ENCODE peak calls at places on chromosomes 16 and 17, in five cellular contexts. One of them, this sample, is unnamed.

GRCh38 chr16:75087040-75087979 is 29.3 kb downstream of the LDHD start:
- DNase-seq in HCT116: no peak
- DNase-seq in HepG2: peak; percentile 60
- DNase-seq in K562: peak; percentile 85
- DNase-seq in GM12878: no peak
- DNase-seq in this sample: no peak

GRCh38 chr16:53781023-53781605 is 77.2 kb downstream of the FTO start:
- DNase-seq in HCT116: no peak
- DNase-seq in HepG2: peak; percentile 68
- DNase-seq in GM12878: no peak
- DNase-seq in K562: no peak
- DNase-seq in this sample: no peak

GRCh38 chr17:73632513-73632912 is 11.7 kb downstream of the SDK2 start:
- DNase-seq in K562: no peak
- DNase-seq in GM12878: no peak
- DNase-seq in HepG2: no peak
- DNase-seq in HCT116: no peak
- DNase-seq in this sample: no peak

GRCh38 chr17:81365148-81365600 is 30.1 kb upstream of the BAHCC1 start:
- DNase-seq in HCT116: peak; percentile 72
- DNase-seq in HepG2: no peak
- DNase-seq in GM12878: no peak
- DNase-seq in K562: peak; percentile 80
- DNase-seq in this sample: peak; percentile 69

GRCh38 chr17:79822583-79823124 is 16.6 kb downstream of the CBX4 start:
- DNase-seq in HepG2: peak; percentile 89
- DNase-seq in K562: no peak
- DNase-seq in HCT116: no peak
- DNase-seq in GM12878: no peak
- DNase-seq in this sample: no peak

GRCh38 chr17:46764709-46765401 is 53.6 kb downstream of the WNT3 start:
- DNase-seq in K562: peak; percentile 87
- DNase-seq in HCT116: no peak
- DNase-seq in HepG2: no peak
- DNase-seq in GM12878: no peak
- DNase-seq in this sample: no peak

GRCh38 chr17:80665792-80666191 is 121.2 kb downstream of the RPTOR start:
- DNase-seq in K562: no peak
- DNase-seq in HepG2: peak; percentile 82
- DNase-seq in HCT116: no peak
- DNase-seq in GM12878: no peak
- DNase-seq in this sample: no peak

GRCh38 chr16:67461600-67462278 is 19.2 kb downstream of the ATP6V0D1 start:
- DNase-seq in K562: no peak
- DNase-seq in HCT116: no peak
- DNase-seq in HepG2: no peak
- DNase-seq in GM12878: no peak
- DNase-seq in this sample: no peak

GRCh38 chr17:57407287-57408063 is 151.2 kb downstream of the MSI2 start:
- DNase-seq in GM12878: no peak
- DNase-seq in HepG2: peak; percentile 99
- DNase-seq in K562: no peak
- DNase-seq in HCT116: no peak
- DNase-seq in this sample: peak; percentile 39

GRCh38 chr16:75109732-75110243 is 6.8 kb downstream of the LDHD start:
- DNase-seq in GM12878: no peak
- DNase-seq in HCT116: no peak
- DNase-seq in K562: no peak
- DNase-seq in HepG2: no peak
- DNase-seq in this sample: no peak

GRCh38 chr16:28110479-28110878 is 47.0 kb upstream of the GSG1L start:
- DNase-seq in K562: peak; percentile 24
- DNase-seq in HCT116: no peak
- DNase-seq in HepG2: no peak
- DNase-seq in GM12878: no peak
- DNase-seq in this sample: no peak

GRCh38 chr16:48317614-48318013 is 67.6 kb downstream of the SIAH1 start:
- DNase-seq in HepG2: no peak
- DNase-seq in GM12878: no peak
- DNase-seq in HCT116: peak; percentile 10
- DNase-seq in K562: peak; percentile 57
- DNase-seq in this sample: no peak

GRCh38 chr17:49741009-49741691 is 22.8 kb downstream of the FAM117A start:
- DNase-seq in GM12878: no peak
- DNase-seq in K562: peak; percentile 40
- DNase-seq in HepG2: no peak
- DNase-seq in HCT116: no peak
- DNase-seq in this sample: no peak

GRCh38 chr17:67575325-67575724 is 142.4 kb upstream of the NOL11 start:
- DNase-seq in K562: peak; percentile 5
- DNase-seq in HepG2: peak; percentile 38
- DNase-seq in HCT116: no peak
- DNase-seq in GM12878: peak; percentile 68
- DNase-seq in this sample: no peak

GRCh38 chr17:63881935-63882601 is at the start of gene GH2:
- DNase-seq in GM12878: no peak
- DNase-seq in HepG2: peak; percentile 29
- DNase-seq in K562: peak; percentile 82
- DNase-seq in HCT116: peak; percentile 56
- DNase-seq in this sample: peak; percentile 82

GRCh38 chr17:63189930-63190329 is 223.9 kb downstream of the TANC2 start:
- DNase-seq in HCT116: no peak
- DNase-seq in K562: no peak
- DNase-seq in HepG2: no peak
- DNase-seq in GM12878: no peak
- DNase-seq in this sample: no peak

GRCh38 chr17:82350182-82351030 is 8.6 kb upstream of the TEX19 start:
- DNase-seq in K562: peak; percentile 78
- DNase-seq in GM12878: no peak
- DNase-seq in HepG2: no peak
- DNase-seq in HCT116: peak; percentile 56
- DNase-seq in this sample: peak; percentile 56

GRCh38 chr17:49910094-49910857 is 58.7 kb upstream of the DLX4 start:
- DNase-seq in K562: peak; percentile 21
- DNase-seq in HCT116: no peak
- DNase-seq in HepG2: no peak
- DNase-seq in GM12878: no peak
- DNase-seq in this sample: peak; percentile 78

GRCh38 chr17:13346081-13346533 is 255.6 kb downstream of the HS3ST3A1 start:
- DNase-seq in K562: peak; percentile 47
- DNase-seq in HCT116: no peak
- DNase-seq in GM12878: no peak
- DNase-seq in HepG2: no peak
- DNase-seq in this sample: peak; percentile 64

GRCh38 chr16:27485811-27486210 is 63.9 kb downstream of the GTF3C1 start:
- DNase-seq in K562: no peak
- DNase-seq in HCT116: no peak
- DNase-seq in HepG2: no peak
- DNase-seq in GM12878: no peak
- DNase-seq in this sample: no peak

GRCh38 chr17:45172541-45173286 is 11.0 kb downstream of the HEXIM2 start:
- DNase-seq in GM12878: no peak
- DNase-seq in HepG2: peak; percentile 97
- DNase-seq in K562: no peak
- DNase-seq in HCT116: peak; percentile 87
- DNase-seq in this sample: peak; percentile 63

GRCh38 chr16:84751947-84752346 is 52.1 kb downstream of the USP10 start:
- DNase-seq in HepG2: no peak
- DNase-seq in GM12878: peak; percentile 70
- DNase-seq in K562: no peak
- DNase-seq in HCT116: no peak
- DNase-seq in this sample: no peak

GRCh38 chr17:45895304-45895968 is 1.1 kb downstream of the MAPT start:
- DNase-seq in K562: no peak
- DNase-seq in GM12878: no peak
- DNase-seq in HCT116: no peak
- DNase-seq in HepG2: no peak
- DNase-seq in this sample: peak; percentile 51

GRCh38 chr16:28193530-28194423 is 18.0 kb downstream of the XPO6 start:
- DNase-seq in GM12878: no peak
- DNase-seq in HCT116: no peak
- DNase-seq in K562: no peak
- DNase-seq in HepG2: no peak
- DNase-seq in this sample: no peak

GRCh38 chr16:71846443-71846842 is 667 bp downstream of the ATXN1L start:
- DNase-seq in HCT116: no peak
- DNase-seq in GM12878: no peak
- DNase-seq in K562: peak; percentile 19
- DNase-seq in HepG2: no peak
- DNase-seq in this sample: peak; percentile 77

GRCh38 chr17:33140413-33141099 is 148.9 kb downstream of the SPACA3 start:
- DNase-seq in HepG2: no peak
- DNase-seq in K562: no peak
- DNase-seq in GM12878: no peak
- DNase-seq in HCT116: no peak
- DNase-seq in this sample: no peak

GRCh38 chr16:89586853-89587252 is 11.3 kb downstream of the CPNE7 start:
- DNase-seq in HepG2: no peak
- DNase-seq in GM12878: no peak
- DNase-seq in K562: peak; percentile 72
- DNase-seq in HCT116: no peak
- DNase-seq in this sample: no peak

GRCh38 chr16:89371968-89372634 is 118.3 kb downstream of the ANKRD11 start:
- DNase-seq in HCT116: no peak
- DNase-seq in HepG2: no peak
- DNase-seq in GM12878: no peak
- DNase-seq in K562: no peak
- DNase-seq in this sample: no peak

GRCh38 chr16:9709221-9709620 is 473.0 kb downstream of the GRIN2A start:
- DNase-seq in HCT116: no peak
- DNase-seq in GM12878: no peak
- DNase-seq in K562: no peak
- DNase-seq in HepG2: no peak
- DNase-seq in this sample: no peak

GRCh38 chr17:62017496-62017895 is 47.6 kb downstream of the MED13 start:
- DNase-seq in HepG2: no peak
- DNase-seq in HCT116: no peak
- DNase-seq in K562: no peak
- DNase-seq in GM12878: no peak
- DNase-seq in this sample: no peak

GRCh38 chr16:88862968-88863367 is 3.5 kb downstream of the PABPN1L start:
- DNase-seq in K562: no peak
- DNase-seq in GM12878: no peak
- DNase-seq in HepG2: no peak
- DNase-seq in HCT116: no peak
- DNase-seq in this sample: no peak

GRCh38 chr17:38703742-38704644 is 1.1 kb upstream of the MLLT6 start:
- DNase-seq in GM12878: no peak
- DNase-seq in K562: peak; percentile 94
- DNase-seq in HepG2: peak; percentile 100
- DNase-seq in HCT116: peak; percentile 81
- DNase-seq in this sample: peak; percentile 99

GRCh38 chr17:38704645-38705522 is at the start of gene MLLT6:
- DNase-seq in HepG2: peak; percentile 64
- DNase-seq in GM12878: no peak
- DNase-seq in HCT116: no peak
- DNase-seq in K562: peak; percentile 79
- DNase-seq in this sample: peak; percentile 89

GRCh38 chr17:38702166-38702899 is 2.7 kb upstream of the MLLT6 start:
- DNase-seq in K562: peak; percentile 92
- DNase-seq in GM12878: no peak
- DNase-seq in HCT116: peak; percentile 73
- DNase-seq in HepG2: peak; percentile 86
- DNase-seq in this sample: peak; percentile 83

GRCh38 chr17:38702900-38703741 is 2.0 kb upstream of the MLLT6 start:
- DNase-seq in HepG2: no peak
- DNase-seq in GM12878: no peak
- DNase-seq in K562: peak; percentile 59
- DNase-seq in HCT116: no peak
- DNase-seq in this sample: peak; percentile 40

GRCh38 chr17:38701504-38702165 is 3.4 kb upstream of the MLLT6 start:
- DNase-seq in HCT116: no peak
- DNase-seq in HepG2: peak; percentile 49
- DNase-seq in GM12878: peak; percentile 86
- DNase-seq in K562: peak; percentile 75
- DNase-seq in this sample: peak; percentile 38
- TF ChIP-seq REST in HCT116: no peak
- TF ChIP-seq REST in HepG2: no peak
- TF ChIP-seq REST in GM12878: peak; percentile 10
- TF ChIP-seq REST in K562: no peak
- TF ChIP-seq REST in this sample: no peak

DNA sequence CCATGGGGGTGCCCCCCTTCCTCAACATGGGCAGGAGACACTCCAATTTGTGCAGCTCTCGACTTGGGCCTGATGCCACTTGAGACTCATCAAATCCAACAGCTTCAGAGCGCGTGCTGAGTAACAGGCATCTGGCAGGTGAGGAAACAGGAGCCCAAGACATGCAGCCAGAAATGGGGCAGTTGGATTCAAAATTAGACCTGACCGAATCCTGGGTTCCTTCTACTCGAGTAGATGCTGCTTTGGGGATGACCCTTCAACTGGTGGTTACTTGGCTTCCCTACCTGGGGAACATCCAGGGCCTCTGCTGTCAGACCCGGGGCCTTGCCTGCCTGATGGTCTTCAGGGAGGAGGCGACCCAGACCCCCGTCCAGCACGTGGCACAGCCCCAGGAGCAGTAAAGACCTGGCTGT is 488 bp upstream of the NTN3 start:
- DNase-seq in K562: no peak
- DNase-seq in HCT116: no peak
- DNase-seq in HepG2: no peak
- DNase-seq in GM12878: no peak
- DNase-seq in this sample: peak; percentile 42
- TF ChIP-seq EZH2 in K562: no peak
- TF ChIP-seq EZH2 in HCT116: no peak
- TF ChIP-seq EZH2 in HepG2: peak; percentile 68
- TF ChIP-seq EZH2 in GM12878: no peak
- TF ChIP-seq EZH2 in this sample: no peak

GRCh38 chr17:40664582-40665333 is at the start of gene KRT222:
- DNase-seq in K562: no peak
- DNase-seq in HepG2: no peak
- DNase-seq in GM12878: no peak
- DNase-seq in HCT116: peak; percentile 1
- DNase-seq in this sample: peak; percentile 47
- TF ChIP-seq REST in K562: no peak
- TF ChIP-seq REST in HepG2: no peak
- TF ChIP-seq REST in GM12878: no peak
- TF ChIP-seq REST in HCT116: no peak
- TF ChIP-seq REST in this sample: no peak

GRCh38 chr17:74935585-74936469 is at the start of gene OTOP3:
- DNase-seq in GM12878: no peak
- DNase-seq in HCT116: no peak
- DNase-seq in HepG2: no peak
- DNase-seq in K562: no peak
- DNase-seq in this sample: peak; percentile 65

GRCh38 chr17:74938194-74938950 is 2.7 kb downstream of the OTOP3 start:
- DNase-seq in GM12878: no peak
- DNase-seq in HepG2: no peak
- DNase-seq in K562: no peak
- DNase-seq in HCT116: no peak
- DNase-seq in this sample: no peak

GRCh38 chr17:74939534-74939933 is 3.8 kb downstream of the OTOP3 start:
- DNase-seq in GM12878: no peak
- DNase-seq in K562: no peak
- DNase-seq in HCT116: no peak
- DNase-seq in HepG2: no peak
- DNase-seq in this sample: no peak

GRCh38 chr17:74936470-74936799 is 737 bp downstream of the OTOP3 start:
- DNase-seq in GM12878: no peak
- DNase-seq in HCT116: no peak
- DNase-seq in K562: no peak
- DNase-seq in HepG2: no peak
- DNase-seq in this sample: no peak

GRCh38 chr17:74937064-74938051 is 1.7 kb downstream of the OTOP3 start:
- DNase-seq in GM12878: no peak
- DNase-seq in HCT116: no peak
- DNase-seq in HepG2: no peak
- DNase-seq in K562: no peak
- DNase-seq in this sample: peak; percentile 55
- TF ChIP-seq EZH2 in GM12878: no peak
- TF ChIP-seq EZH2 in HCT116: no peak
- TF ChIP-seq EZH2 in HepG2: peak; percentile 55
- TF ChIP-seq EZH2 in K562: no peak
- TF ChIP-seq EZH2 in this sample: peak; percentile 13